ENCODE peak calls at places on chromosomes 5 and 9, in six cellular contexts. One of them, this sample, is unnamed.

GRCh38 chr5:125059255-125060050 is 313.0 kb upstream of the ZNF608 start:
- DNase-seq in IMR-90: peak
- DNase-seq in H9: no peak
- DNase-seq in mesendoderm: peak
- DNase-seq in neuronal stem cell: peak
- DNase-seq in mesenchymal stem cell: peak
- DNase-seq in this sample: no peak

GRCh38 chr5:59617186-59617771 is 276.2 kb downstream of the PDE4D start:
- DNase-seq in IMR-90: no peak
- DNase-seq in H9: no peak
- DNase-seq in mesendoderm: no peak
- DNase-seq in neuronal stem cell: no peak
- DNase-seq in mesenchymal stem cell: no peak
- DNase-seq in this sample: no peak

GRCh38 chr9:21470126-21470525 is 12.0 kb downstream of the IFNE start:
- DNase-seq in IMR-90: no peak
- DNase-seq in H9: no peak
- DNase-seq in mesendoderm: no peak
- DNase-seq in neuronal stem cell: no peak
- DNase-seq in mesenchymal stem cell: no peak
- DNase-seq in this sample: no peak

GRCh38 chr9:96161819-96162218 is 140.2 kb downstream of the HSD17B3 start:
- DNase-seq in IMR-90: no peak
- DNase-seq in H9: no peak
- DNase-seq in mesendoderm: no peak
- DNase-seq in neuronal stem cell: no peak
- DNase-seq in mesenchymal stem cell: no peak
- DNase-seq in this sample: no peak

GRCh38 chr5:128427901-128428300 is 110.1 kb downstream of the FBN2 start:
- DNase-seq in IMR-90: peak
- DNase-seq in H9: no peak
- DNase-seq in mesendoderm: no peak
- DNase-seq in neuronal stem cell: no peak
- DNase-seq in mesenchymal stem cell: no peak
- DNase-seq in this sample: no peak

GRCh38 chr9:111992523-111992922 is 95.9 kb downstream of the UGCG start:
- DNase-seq in IMR-90: peak
- DNase-seq in H9: no peak
- DNase-seq in mesendoderm: peak
- DNase-seq in neuronal stem cell: no peak
- DNase-seq in mesenchymal stem cell: peak
- DNase-seq in this sample: no peak

GRCh38 chr9:107249131-107249533 is 33.9 kb upstream of the RAD23B start:
- DNase-seq in IMR-90: peak
- DNase-seq in H9: peak
- DNase-seq in mesendoderm: peak
- DNase-seq in neuronal stem cell: no peak
- DNase-seq in mesenchymal stem cell: peak
- DNase-seq in this sample: no peak

GRCh38 chr5:140966293-140967225 is at the start of gene PCDHAC2:
- DNase-seq in IMR-90: no peak
- DNase-seq in H9: peak
- DNase-seq in mesendoderm: peak
- DNase-seq in neuronal stem cell: peak
- DNase-seq in mesenchymal stem cell: peak
- DNase-seq in this sample: peak

GRCh38 chr5:141507387-141508091 is 18.7 kb downstream of the PCDHGC5 start:
- DNase-seq in IMR-90: peak
- DNase-seq in H9: no peak
- DNase-seq in mesendoderm: no peak
- DNase-seq in neuronal stem cell: no peak
- DNase-seq in mesenchymal stem cell: peak
- DNase-seq in this sample: no peak

GRCh38 chr9:134957165-134957944 is 39.6 kb upstream of the FCN1 start:
- DNase-seq in IMR-90: no peak
- DNase-seq in H9: no peak
- DNase-seq in mesendoderm: no peak
- DNase-seq in neuronal stem cell: no peak
- DNase-seq in mesenchymal stem cell: no peak
- DNase-seq in this sample: no peak

GRCh38 chr5:39376293-39376714 is 12.0 kb upstream of the C9 start:
- DNase-seq in IMR-90: peak
- DNase-seq in H9: peak
- DNase-seq in mesendoderm: peak
- DNase-seq in neuronal stem cell: peak
- DNase-seq in mesenchymal stem cell: peak
- DNase-seq in this sample: no peak

GRCh38 chr9:86052556-86053468 is 46.5 kb downstream of the GOLM1 start:
- DNase-seq in IMR-90: no peak
- DNase-seq in H9: no peak
- DNase-seq in mesendoderm: no peak
- DNase-seq in neuronal stem cell: no peak
- DNase-seq in mesenchymal stem cell: no peak
- DNase-seq in this sample: no peak

GRCh38 chr9:97849980-97850379 is 3.0 kb upstream of the FOXE1 start:
- DNase-seq in IMR-90: no peak
- DNase-seq in H9: no peak
- DNase-seq in mesendoderm: no peak
- DNase-seq in neuronal stem cell: no peak
- DNase-seq in mesenchymal stem cell: no peak
- DNase-seq in this sample: no peak

GRCh38 chr5:68344447-68345111 is 129.0 kb downstream of the PIK3R1 start:
- DNase-seq in IMR-90: peak
- DNase-seq in H9: no peak
- DNase-seq in mesendoderm: no peak
- DNase-seq in neuronal stem cell: no peak
- DNase-seq in mesenchymal stem cell: peak
- DNase-seq in this sample: no peak

GRCh38 chr5:3026099-3026498 is 274.6 kb upstream of the IRX2 start:
- DNase-seq in IMR-90: no peak
- DNase-seq in H9: no peak
- DNase-seq in mesendoderm: no peak
- DNase-seq in neuronal stem cell: no peak
- DNase-seq in mesenchymal stem cell: no peak
- DNase-seq in this sample: no peak

DNA sequence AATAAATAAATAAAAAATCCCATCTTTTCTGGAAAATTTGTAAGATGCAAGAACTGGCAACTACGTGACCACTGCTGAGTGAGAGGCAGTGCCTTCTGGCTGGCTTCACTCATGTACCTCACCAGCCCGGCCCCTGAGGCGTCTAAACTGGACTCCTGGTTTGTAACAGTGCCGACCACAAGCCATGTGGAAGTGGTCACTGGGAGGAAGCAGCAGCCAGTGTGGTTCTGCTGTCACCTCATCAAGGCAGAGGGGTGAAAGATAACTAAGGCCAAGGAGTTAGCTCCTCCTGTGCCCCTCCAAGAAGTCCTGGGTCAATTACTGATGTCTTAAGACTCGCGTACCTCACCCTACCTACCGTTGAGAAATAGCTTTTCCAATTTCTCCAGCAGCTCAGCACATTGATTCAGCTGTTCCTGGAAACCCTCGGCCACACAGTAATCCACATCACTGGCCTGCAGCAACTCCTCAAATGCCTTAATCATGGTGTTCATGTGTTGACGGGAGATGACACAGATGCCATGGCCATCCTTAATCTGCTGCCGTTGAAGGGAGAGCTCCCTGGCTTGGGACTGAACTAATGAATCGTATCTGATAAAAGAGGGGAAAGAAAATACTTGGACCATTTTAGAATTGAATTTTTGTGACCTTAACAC is 142.9 kb downstream of the CDK5RAP2 start:
- DNase-seq in IMR-90: no peak
- DNase-seq in H9: no peak
- DNase-seq in mesendoderm: no peak
- DNase-seq in neuronal stem cell: no peak
- DNase-seq in mesenchymal stem cell: no peak
- DNase-seq in this sample: no peak
- H3K23ac ChIP-seq in IMR-90: peak
- H3K23ac ChIP-seq in H9: no peak
- H3K23ac ChIP-seq in mesendoderm: no peak
- H3K23ac ChIP-seq in neuronal stem cell: no peak
- H3K23ac ChIP-seq in mesenchymal stem cell: no peak
- H3K23ac ChIP-seq in this sample: no peak

GRCh38 chr5:54325610-54326311 is 15.4 kb upstream of the ARL15 start:
- DNase-seq in IMR-90: no peak
- DNase-seq in H9: no peak
- DNase-seq in mesendoderm: no peak
- DNase-seq in neuronal stem cell: no peak
- DNase-seq in mesenchymal stem cell: no peak
- DNase-seq in this sample: no peak
- H3K23ac ChIP-seq in IMR-90: no peak
- H3K23ac ChIP-seq in H9: no peak
- H3K23ac ChIP-seq in mesendoderm: no peak
- H3K23ac ChIP-seq in neuronal stem cell: no peak
- H3K23ac ChIP-seq in mesenchymal stem cell: no peak
- H3K23ac ChIP-seq in this sample: no peak

DNA sequence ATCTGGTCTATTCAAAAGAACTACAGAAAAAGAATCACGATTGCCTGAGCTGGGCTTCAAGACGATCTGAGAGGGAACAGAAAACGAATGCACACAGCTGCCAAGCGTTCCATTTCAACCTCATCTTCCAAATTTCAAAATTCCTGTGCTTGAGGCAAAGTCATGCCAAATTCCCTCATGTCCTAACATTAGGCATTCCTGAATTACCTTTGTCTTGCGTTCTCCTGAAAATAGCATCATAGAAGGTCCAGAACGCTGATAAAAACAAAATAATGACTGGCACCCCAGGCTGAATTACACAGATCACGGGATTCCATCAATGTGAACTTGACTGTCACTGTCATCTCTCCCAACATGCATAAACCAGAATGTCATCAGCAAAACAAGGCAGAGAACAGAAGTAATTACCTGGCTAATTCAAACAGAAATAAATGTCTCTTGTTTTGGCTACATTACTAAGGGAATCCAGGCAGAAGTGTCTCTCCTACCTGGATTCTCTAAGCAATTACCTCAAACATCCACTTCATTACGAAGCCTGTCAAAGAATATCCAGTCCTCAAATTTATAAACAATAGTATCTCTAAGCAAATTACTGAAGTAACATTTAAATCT is 12.0 kb upstream of the CDH6 start:
- DNase-seq in IMR-90: no peak
- DNase-seq in H9: no peak
- DNase-seq in mesendoderm: no peak
- DNase-seq in neuronal stem cell: no peak
- DNase-seq in mesenchymal stem cell: no peak
- DNase-seq in this sample: no peak
- H3K23ac ChIP-seq in IMR-90: no peak
- H3K23ac ChIP-seq in H9: no peak
- H3K23ac ChIP-seq in mesendoderm: no peak
- H3K23ac ChIP-seq in neuronal stem cell: no peak
- H3K23ac ChIP-seq in mesenchymal stem cell: no peak
- H3K23ac ChIP-seq in this sample: no peak

GRCh38 chr5:131436081-131436480 is 172.2 kb downstream of the CDC42SE2 start:
- DNase-seq in IMR-90: no peak
- DNase-seq in H9: no peak
- DNase-seq in mesendoderm: no peak
- DNase-seq in neuronal stem cell: no peak
- DNase-seq in mesenchymal stem cell: no peak
- DNase-seq in this sample: no peak
- H3K23ac ChIP-seq in IMR-90: peak
- H3K23ac ChIP-seq in H9: no peak
- H3K23ac ChIP-seq in mesendoderm: no peak
- H3K23ac ChIP-seq in neuronal stem cell: no peak
- H3K23ac ChIP-seq in mesenchymal stem cell: no peak
- H3K23ac ChIP-seq in this sample: no peak

This sample was measured in H1.